ENCODE peak calls at places on chromosomes 3 and 15, in four cellular contexts. M is Peyer's patch, B is hepatocyte, N is kidney epithelial cell. I is an unnamed sample.

GRCh38 chr15:99073008-99073714 is 31.7 kb upstream of the SYNM start:
- DNase-seq in B (no peak), N (no peak), M (no peak), I (no peak)

GRCh38 chr3:177781686-177782161 is 584.4 kb upstream of the TBL1XR1 start:
- DNase-seq in B (no peak), M (peak; percentile 60), N (no peak), I (no peak)

GRCh38 chr15:63371297-63371918 is 10.2 kb downstream of the CA12 start:
- DNase-seq in M (no peak), N (no peak), B (no peak), I (no peak)

GRCh38 chr15:80940331-80940730 is 49.3 kb downstream of the MESD start:
- DNase-seq in M (no peak), N (no peak), B (no peak), I (no peak)

GRCh38 chr3:148089171-148089570 is 608.5 kb upstream of the AGTR1 start:
- DNase-seq in B (no peak), N (no peak), M (no peak), I (no peak)

GRCh38 chr3:18847583-18848197 is 300.6 kb upstream of the KCNH8 start:
- DNase-seq in M (no peak), B (no peak), N (no peak), I (no peak)

GRCh38 chr15:30978328-30978727 is 13.1 kb downstream of the MTMR10 start:
- DNase-seq in N (no peak), M (no peak), B (no peak), I (no peak)

GRCh38 chr3:168040624-168041208 is 55.0 kb downstream of the GOLIM4 start:
- DNase-seq in N (peak; percentile 29), B (peak; percentile 76), M (no peak), I (no peak)

GRCh38 chr15:90200534-90201139 is 493 bp upstream of the SEMA4B start:
- DNase-seq in B (no peak), N (no peak), M (no peak), I (no peak)

GRCh38 chr3:4963669-4964589 is 15.3 kb upstream of the BHLHE40 start:
- DNase-seq in M (no peak), N (no peak), B (no peak), I (no peak)

GRCh38 chr3:58874795-58875194 is 175.0 kb downstream of the CFAP20DC start:
- DNase-seq in M (no peak), N (peak; percentile 18), B (no peak), I (no peak)

GRCh38 chr15:83655237-83655616 is 1.3 kb downstream of the ADAMTSL3 start:
- DNase-seq in B (no peak), M (no peak), N (no peak), I (no peak)

GRCh38 chr15:44193651-44194396 is 1.2 kb downstream of the FRMD5 start:
- DNase-seq in B (peak; percentile 13), N (no peak), M (no peak), I (no peak)

GRCh38 chr15:44199393-44199792 is 4.3 kb upstream of the FRMD5 start:
- DNase-seq in N (no peak), M (no peak), B (peak; percentile 7), I (no peak)

GRCh38 chr15:44194397-44195150 is 497 bp downstream of the FRMD5 start:
- DNase-seq in M (peak; percentile 58), B (peak; percentile 73), N (no peak), I (no peak)

DNA sequence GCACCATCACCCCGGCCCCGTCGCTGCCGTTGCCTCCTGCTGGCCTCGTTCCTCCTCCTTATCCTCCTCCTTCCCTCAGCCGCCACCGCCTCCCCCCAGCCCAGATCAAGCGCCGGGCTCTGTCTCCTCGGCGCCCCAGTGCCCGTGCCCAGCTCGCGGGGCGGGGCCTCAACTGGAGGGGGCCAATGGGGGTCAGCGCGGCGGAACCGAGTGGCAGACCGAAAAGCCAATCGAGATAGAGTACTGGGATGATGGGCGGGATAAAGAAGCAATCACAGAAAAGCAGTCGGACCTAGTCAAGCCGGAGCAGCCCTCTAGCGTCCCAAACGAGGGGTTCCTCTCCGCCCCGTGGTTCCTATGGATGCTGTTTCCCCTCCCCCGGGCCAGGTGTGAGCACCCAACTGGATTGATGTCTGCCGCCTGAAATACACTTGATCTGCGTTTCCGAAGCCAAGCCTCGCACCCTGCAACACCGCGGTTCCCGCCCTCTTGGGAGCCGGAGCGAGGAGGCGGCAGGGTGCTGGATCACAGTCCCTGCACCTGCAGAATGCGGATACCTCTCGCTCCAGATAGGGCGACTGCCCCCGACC is at the start of gene FRMD5:
- DNase-seq in N (peak; percentile 65), B (peak; percentile 95), M (peak; percentile 92), I (peak; percentile 87)
- H3K27me3 ChIP-seq in N (no peaks in the 10 kb centered on the region), B (peaks cover 16% of the 10 kb centered on the region), M (no peaks in the 10 kb centered on the region), I (peaks cover 5% of the 10 kb centered on the region)

GRCh38 chr3:14518893-14519292 is 21.2 kb downstream of the GRIP2 start:
- DNase-seq in B (no peak), M (peak; percentile 9), N (no peak), I (no peak)
- H3K27me3 ChIP-seq in B (no peaks in the 10 kb centered on the region), M (no peaks in the 10 kb centered on the region), N (peaks cover 14% of the 10 kb centered on the region), I (no peaks in the 10 kb centered on the region)

GRCh38 chr15:66117841-66118240 is 135.7 kb downstream of the MEGF11 start:
- DNase-seq in B (no peak), N (no peak), M (no peak), I (no peak)
- H3K27me3 ChIP-seq in B (peaks cover 4% of the 10 kb centered on the region), N (peaks cover 5% of the 10 kb centered on the region), M (no peaks in the 10 kb centered on the region), I (no peaks in the 10 kb centered on the region)

GRCh38 chr3:99969133-99969532 is 145.2 kb downstream of the FILIP1L start:
- DNase-seq in N (no peak), M (no peak), B (no peak), I (no peak)

GRCh38 chr3:99966657-99967420 is 147.5 kb downstream of the FILIP1L start:
- DNase-seq in B (no peak), M (no peak), N (no peak), I (no peak)

GRCh38 chr3:99965681-99966408 is 148.2 kb downstream of the CMSS1 start:
- DNase-seq in M (no peak), N (no peak), B (peak; percentile 19), I (no peak)

GRCh38 chr3:99970198-99970597 is 144.1 kb downstream of the FILIP1L start:
- DNase-seq in M (no peak), B (no peak), N (no peak), I (no peak)

DNA sequence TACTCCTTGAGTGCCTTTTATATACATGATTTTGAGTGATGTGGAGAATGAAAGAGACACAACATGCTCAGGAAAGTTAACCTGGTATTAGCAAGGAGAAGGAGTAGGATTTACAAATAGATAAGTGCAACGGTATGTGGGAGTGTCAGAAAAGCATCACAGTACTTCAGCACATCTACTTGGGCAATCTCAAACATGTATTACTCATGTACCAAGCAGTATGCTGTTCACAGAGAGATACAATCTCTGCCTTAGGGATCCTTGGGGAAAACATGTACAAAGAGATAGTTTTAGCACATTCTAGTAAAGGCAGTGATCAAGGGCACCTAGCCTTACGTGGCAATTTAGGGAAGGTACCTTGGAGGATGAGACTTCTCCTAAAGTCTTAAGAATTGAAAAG is 146.5 kb downstream of the FILIP1L start:
- DNase-seq in M (no peak), B (peak; percentile 31), N (no peak), I (no peak)
- H3K27me3 ChIP-seq in M (no peaks in the 10 kb centered on the region), B (no peaks in the 10 kb centered on the region), N (no peaks in the 10 kb centered on the region), I (no peaks in the 10 kb centered on the region)

GRCh38 chr3:123020709-123021108 is 6.9 kb downstream of the SEMA5B start:
- DNase-seq in M (no peak), B (no peak), N (no peak), I (peak; percentile 49)
- H3K27me3 ChIP-seq in M (no peaks in the 10 kb centered on the region), B (peaks cover 45% of the 10 kb centered on the region), N (peaks cover 71% of the 10 kb centered on the region), I (no peaks in the 10 kb centered on the region)

I was measured in lung.